ENCODE peak calls at places on chromosomes 1 and 21, in five cellular contexts. P is dorsolateral prefrontal cortex, Y is hepatocyte, X is brain microvascular endothelial cell, Q is mammary epithelial cell. F is an unnamed sample.

GRCh38 chr21:36111238-36111637 is 23.6 kb upstream of the CBR3 start:
- DNase-seq in Y (no peak), X (no peak), P (no peak), Q (no peak), F (no peak)

GRCh38 chr1:225919906-225920305 is 4.1 kb downstream of the PYCR2 start:
- DNase-seq in Q (peak; percentile 83), X (no peak), P (peak; percentile 92), Y (peak; percentile 49), F (no peak)

GRCh38 chr1:243896313-243896712 is 46.3 kb upstream of the AKT3 start:
- DNase-seq in X (no peak), Q (no peak), P (no peak), Y (no peak), F (no peak)

GRCh38 chr1:53587252-53587992 is 128.2 kb downstream of the DMRTB1 start:
- DNase-seq in P (no peak), Q (no peak), X (no peak), Y (no peak), F (no peak)

GRCh38 chr21:43318841-43319781 is 107.8 kb downstream of the SIK1 start:
- DNase-seq in P (no peak), Q (peak; percentile 80), X (peak; percentile 80), Y (peak; percentile 72), F (peak; percentile 67)

GRCh38 chr1:1069711-1070676 is 4.1 kb downstream of the RNF223 start:
- DNase-seq in Y (no peak), P (no peak), X (no peak), Q (no peak), F (no peak)

GRCh38 chr1:10575616-10576015 is 100.9 kb downstream of the PEX14 start:
- DNase-seq in Y (no peak), Q (peak; percentile 40), P (no peak), X (peak; percentile 11), F (no peak)

GRCh38 chr21:31331231-31331630 is 12.8 kb downstream of the TIAM1 start:
- DNase-seq in Q (no peak), P (no peak), Y (no peak), X (no peak), F (no peak)

GRCh38 chr1:109394591-109395281 is 3.0 kb downstream of the SORT1 start:
- DNase-seq in P (no peak), Q (no peak), Y (no peak), X (no peak), F (no peak)

GRCh38 chr1:41537788-41538351 is 53.4 kb upstream of the EDN2 start:
- DNase-seq in Q (no peak), Y (peak; percentile 78), X (peak; percentile 85), P (peak; percentile 23), F (peak; percentile 78)

GRCh38 chr1:69982992-69983391 is 222.4 kb downstream of the LRRC40 start:
- DNase-seq in Q (peak; percentile 21), X (peak; percentile 66), P (no peak), Y (no peak), F (peak; percentile 50)

GRCh38 chr1:37755290-37755689 is 9.6 kb downstream of the EPHA10 start:
- DNase-seq in Y (peak; percentile 71), X (no peak), P (no peak), Q (peak; percentile 79), F (no peak)

GRCh38 chr1:154329551-154330131 is 4.3 kb downstream of the ATP8B2 start:
- DNase-seq in Q (no peak), X (no peak), Y (no peak), P (peak; percentile 57), F (no peak)

GRCh38 chr1:159492575-159493323 is 43.1 kb downstream of the OR10J5 start:
- DNase-seq in X (peak; percentile 18), Y (no peak), Q (no peak), P (no peak), F (peak; percentile 26)

GRCh38 chr1:162019436-162019835 is 4.2 kb downstream of the OLFML2B start:
- DNase-seq in Y (no peak), P (no peak), Q (no peak), X (no peak), F (no peak)

GRCh38 chr1:20073247-20073646 is 3.3 kb downstream of the PLA2G5 start:
- DNase-seq in P (no peak), Y (no peak), Q (no peak), X (no peak), F (no peak)

GRCh38 chr1:218164111-218164929 is 120.8 kb upstream of the RRP15 start:
- DNase-seq in P (no peak), X (peak; percentile 9), Q (peak; percentile 8), Y (peak; percentile 42), F (no peak)

GRCh38 chr1:232477728-232478127 is 152.2 kb downstream of the SIPA1L2 start:
- DNase-seq in P (no peak), Y (no peak), X (peak; percentile 94), Q (peak; percentile 87), F (peak; percentile 94)

GRCh38 chr1:41811051-41811795 is 107.5 kb downstream of the HIVEP3 start:
- DNase-seq in P (no peak), X (peak; percentile 87), Y (no peak), Q (no peak), F (no peak)

GRCh38 chr1:54371038-54371935 is 34.9 kb downstream of the SSBP3 start:
- DNase-seq in P (no peak), Q (no peak), Y (no peak), X (no peak), F (no peak)

GRCh38 chr1:153940756-153941155 is 5.8 kb downstream of the DENND4B start:
- DNase-seq in Y (no peak), Q (no peak), X (no peak), P (no peak), F (no peak)

GRCh38 chr1:174535207-174535606 is 87.4 kb downstream of the GPR52 start:
- DNase-seq in Q (no peak), Y (no peak), P (no peak), X (peak; percentile 33), F (no peak)

GRCh38 chr1:27000092-27000816 is 6.8 kb downstream of the TRNP1 start:
- DNase-seq in P (no peak), Y (no peak), Q (no peak), X (no peak), F (no peak)

GRCh38 chr21:43295016-43295958 is 126.5 kb downstream of the CRYAA start:
- DNase-seq in Q (no peak), P (no peak), Y (no peak), X (no peak), F (no peak)

GRCh38 chr1:111517464-111518225 is 14.2 kb upstream of the ADORA3 start:
- DNase-seq in X (no peak), P (no peak), Q (no peak), Y (no peak), F (no peak)

GRCh38 chr1:89820423-89821321 is at the start of gene LRRC8D:
- DNase-seq in Q (peak; percentile 74), X (peak; percentile 71), Y (peak; percentile 90), P (peak; percentile 90), F (no peak)

GRCh38 chr1:228228601-228229074 is 20.8 kb downstream of the OBSCN start:
- DNase-seq in P (no peak), Q (peak; percentile 92), X (peak; percentile 72), Y (no peak), F (peak; percentile 87)
- H3K4me3 ChIP-seq in P (no peak overlapping the region), Q (no peak overlapping the region), X (no peak overlapping the region), Y (no peak overlapping the region), F (no peak overlapping the region)

GRCh38 chr1:81560629-81561028 is 240.1 kb upstream of the ADGRL2 start:
- DNase-seq in Y (no peak), P (no peak), X (no peak), Q (no peak), F (no peak)

GRCh38 chr1:81562934-81563333 is 237.8 kb upstream of the ADGRL2 start:
- DNase-seq in P (no peak), Y (no peak), Q (no peak), X (no peak), F (no peak)

GRCh38 chr1:81556968-81557367 is 243.8 kb upstream of the ADGRL2 start:
- DNase-seq in Y (no peak), Q (no peak), X (no peak), P (no peak), F (no peak)

GRCh38 chr1:81558291-81559076 is 242.2 kb upstream of the ADGRL2 start:
- DNase-seq in X (peak; percentile 22), P (no peak), Y (no peak), Q (no peak), F (no peak)

DNA sequence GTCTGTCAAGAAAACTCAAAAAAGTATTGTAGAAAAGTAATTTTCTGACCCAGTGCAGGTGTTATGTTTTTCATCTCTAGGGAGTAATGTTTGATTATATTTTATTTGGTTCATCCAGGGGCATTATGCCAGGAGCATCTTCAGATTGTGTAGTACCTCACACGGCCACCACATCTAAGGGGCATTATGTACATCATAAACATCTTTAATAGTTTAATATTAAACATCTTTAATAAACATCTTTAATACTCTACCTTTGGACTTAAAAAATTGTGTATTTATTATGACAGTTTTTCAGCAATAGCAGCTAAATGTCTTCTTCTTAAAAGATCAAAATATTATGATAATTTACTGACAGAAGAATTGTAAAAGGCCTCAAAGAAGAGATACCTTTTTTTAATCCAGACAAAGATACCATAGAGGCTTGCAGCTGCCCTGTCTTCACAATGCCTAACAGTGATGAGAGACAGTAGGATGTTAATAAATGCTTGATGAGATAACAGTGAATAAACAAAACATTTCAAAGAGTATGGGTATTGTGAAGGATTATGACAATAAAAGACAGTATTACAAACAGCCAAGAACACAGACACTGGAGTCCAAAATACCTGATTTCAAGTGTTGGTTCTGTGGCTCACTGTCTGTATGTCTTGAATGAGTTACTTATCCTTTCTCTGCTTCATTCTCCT is 240.9 kb upstream of the ADGRL2 start:
- DNase-seq in X (no peak), P (no peak), Y (no peak), Q (no peak), F (no peak)
- H3K4me3 ChIP-seq in X (no peak overlapping the region), P (no peak overlapping the region), Y (no peak overlapping the region), Q (no peak overlapping the region), F (no peak overlapping the region)

DNA sequence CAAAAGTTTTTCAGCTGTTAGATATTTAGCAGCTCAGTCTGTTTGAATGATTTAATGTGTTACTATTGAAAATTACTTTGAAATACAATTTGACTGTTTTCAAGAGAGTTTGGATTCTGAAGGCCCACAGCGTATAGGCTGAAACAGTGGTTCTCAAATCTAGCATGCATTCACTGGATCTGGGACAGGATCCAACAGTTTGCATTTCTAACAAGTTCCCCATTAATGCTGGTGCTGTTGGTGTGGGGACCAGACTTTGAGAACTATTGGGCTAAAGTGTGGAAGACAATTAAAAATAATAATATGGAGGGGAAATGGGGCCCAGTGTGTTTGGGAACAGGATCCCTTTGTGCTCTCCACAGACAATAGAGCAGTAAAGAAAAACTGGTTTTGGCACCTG is 31.9 kb downstream of the ITSN1 start:
- DNase-seq in Y (no peak), Q (no peak), X (no peak), P (no peak), F (no peak)
- H3K4me3 ChIP-seq in Y (no peak overlapping the region), Q (no peak overlapping the region), X (no peak overlapping the region), P (no peak overlapping the region), F (no peak overlapping the region)

DNA sequence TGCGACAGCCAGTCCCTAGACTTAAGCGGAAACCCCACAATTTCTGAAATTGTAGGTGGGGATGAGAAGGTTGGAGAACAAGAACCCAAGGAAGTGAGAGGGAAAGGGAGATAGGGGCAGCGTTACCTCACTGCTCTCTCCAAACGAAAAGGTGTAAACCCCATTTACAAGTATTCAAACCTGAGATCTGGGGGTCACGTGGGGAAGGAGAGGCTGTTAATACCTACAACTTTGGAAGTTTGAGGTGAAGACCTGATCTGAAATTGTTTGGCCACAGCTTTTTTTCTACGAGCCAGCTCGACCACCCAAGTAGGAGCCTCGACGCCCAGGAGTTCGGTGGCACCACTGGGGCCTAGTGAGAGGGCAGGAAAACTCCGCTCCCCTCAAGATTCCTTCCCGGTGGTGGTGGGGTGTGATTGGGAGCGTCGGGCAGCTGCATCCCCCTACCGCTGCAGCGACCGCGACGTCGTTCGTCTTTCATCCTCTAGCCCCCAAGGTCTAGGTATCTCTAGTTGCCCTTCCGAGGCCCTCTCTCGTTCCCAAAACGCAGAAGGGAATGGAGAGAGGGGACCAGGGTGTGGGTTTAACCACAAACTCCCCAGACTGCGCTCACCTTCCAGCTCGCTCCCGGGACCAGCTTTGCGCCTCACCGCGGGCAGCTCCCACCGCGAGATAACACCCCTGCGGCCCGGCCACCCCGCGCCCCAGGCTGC is 907 bp downstream of the PTPN14 start:
- DNase-seq in Y (no peak), P (no peak), Q (no peak), X (no peak), F (no peak)
- H3K4me3 ChIP-seq in Y (peak overlapping the region; percentile 85), P (peak overlapping the region; percentile 75), Q (peak overlapping the region; percentile 96), X (peak overlapping the region; percentile 91), F (peak overlapping the region; percentile 93)